ENCODE peak calls at places on chromosomes 13 and 19, in ten cellular contexts. N is Calu3, O is AG04450, L is AG09309, R is cardiac muscle cell, J is transverse colon, M is breast epithelium, C is tibial artery, Z is colonic mucosa, T is cardiac fibroblast. Q is an unnamed sample.

GRCh38 chr19:17079710-17080440 is 4.3 kb downstream of the MYO9B start:
- DNase-seq in N (peak; percentile 51), C (peak; percentile 90), Z (peak; percentile 43), L (peak; percentile 98), R (peak; percentile 98), J (peak; percentile 75), T (peak; percentile 97), M (peak; percentile 69), O (peak; percentile 99), Q (no peak)

GRCh38 chr13:26050568-26051230 is 1.1 kb downstream of the SHISA2 start:
- DNase-seq in T (peak; percentile 19), R (peak; percentile 34), L (no peak), J (no peak), Z (no peak), C (no peak), O (no peak), M (no peak), N (no peak), Q (peak; percentile 77)

GRCh38 chr13:106796280-106797047 is 228.5 kb upstream of the ARGLU1 start:
- DNase-seq in J (no peak), T (no peak), Z (no peak), R (peak; percentile 2), C (no peak), L (no peak), O (no peak), N (no peak), M (no peak), Q (no peak)

GRCh38 chr13:26019881-26020535 is 31.8 kb downstream of the SHISA2 start:
- DNase-seq in R (peak; percentile 79), M (no peak), L (peak; percentile 61), O (peak; percentile 6), Z (no peak), N (peak; percentile 48), T (peak; percentile 72), C (no peak), J (no peak), Q (no peak)

GRCh38 chr19:39497850-39498261 is 891 bp upstream of the DLL3 start:
- DNase-seq in L (no peak), Z (peak; percentile 36), N (peak; percentile 65), C (no peak), J (peak; percentile 49), T (peak; percentile 42), R (peak; percentile 49), O (no peak), M (no peak), Q (peak; percentile 78)

GRCh38 chr13:79404985-79405384 is 1.1 kb downstream of the RBM26 start:
- DNase-seq in R (no peak), C (no peak), T (no peak), L (no peak), J (no peak), O (no peak), Z (no peak), M (no peak), N (no peak), Q (no peak)

GRCh38 chr19:40607898-40608621 is 6.9 kb downstream of the LTBP4 start:
- DNase-seq in Z (no peak), O (no peak), M (no peak), T (no peak), N (no peak), C (no peak), L (no peak), R (no peak), J (no peak), Q (no peak)

GRCh38 chr13:102400619-102401125 is 1.2 kb downstream of the FGF14 start:
- DNase-seq in T (no peak), J (no peak), Z (no peak), M (no peak), R (no peak), O (no peak), C (peak; percentile 36), L (no peak), N (no peak), Q (peak; percentile 50)

GRCh38 chr19:10285393-10285792 is 1.4 kb upstream of the ICAM4 start:
- DNase-seq in Z (no peak), C (no peak), R (no peak), O (no peak), L (no peak), N (no peak), T (no peak), J (no peak), M (no peak), Q (no peak)

GRCh38 chr19:55433292-55433691 is 9.8 kb downstream of the SHISA7 start:
- DNase-seq in R (no peak), Z (no peak), C (no peak), J (no peak), L (no peak), T (no peak), N (no peak), M (no peak), O (no peak), Q (no peak)

GRCh38 chr19:2549701-2550191 is 73.8 kb downstream of the GADD45B start:
- DNase-seq in O (peak; percentile 58), N (no peak), J (peak; percentile 72), T (peak; percentile 97), Z (peak; percentile 64), M (peak; percentile 91), C (peak; percentile 90), L (peak; percentile 79), R (peak; percentile 98), Q (no peak)

GRCh38 chr19:46717716-46718143 is 816 bp upstream of the PRKD2 start:
- DNase-seq in O (no peak), C (no peak), T (no peak), Z (peak; percentile 44), N (no peak), L (no peak), M (no peak), J (no peak), R (no peak), Q (no peak)

GRCh38 chr19:32459199-32459865 is 53.8 kb downstream of the DPY19L3 start:
- DNase-seq in M (no peak), O (no peak), R (no peak), Z (no peak), C (no peak), L (no peak), N (no peak), T (no peak), J (no peak), Q (no peak)

GRCh38 chr13:50905256-50905655 is 4.3 kb upstream of the RNASEH2B start:
- DNase-seq in L (no peak), Z (no peak), T (no peak), O (no peak), J (no peak), C (no peak), R (no peak), N (no peak), M (no peak), Q (no peak)

GRCh38 chr13:42228527-42228926 is 43.4 kb upstream of the AKAP11 start:
- DNase-seq in J (no peak), R (no peak), Z (no peak), T (no peak), L (no peak), N (no peak), C (no peak), O (no peak), M (no peak), Q (no peak)

DNA sequence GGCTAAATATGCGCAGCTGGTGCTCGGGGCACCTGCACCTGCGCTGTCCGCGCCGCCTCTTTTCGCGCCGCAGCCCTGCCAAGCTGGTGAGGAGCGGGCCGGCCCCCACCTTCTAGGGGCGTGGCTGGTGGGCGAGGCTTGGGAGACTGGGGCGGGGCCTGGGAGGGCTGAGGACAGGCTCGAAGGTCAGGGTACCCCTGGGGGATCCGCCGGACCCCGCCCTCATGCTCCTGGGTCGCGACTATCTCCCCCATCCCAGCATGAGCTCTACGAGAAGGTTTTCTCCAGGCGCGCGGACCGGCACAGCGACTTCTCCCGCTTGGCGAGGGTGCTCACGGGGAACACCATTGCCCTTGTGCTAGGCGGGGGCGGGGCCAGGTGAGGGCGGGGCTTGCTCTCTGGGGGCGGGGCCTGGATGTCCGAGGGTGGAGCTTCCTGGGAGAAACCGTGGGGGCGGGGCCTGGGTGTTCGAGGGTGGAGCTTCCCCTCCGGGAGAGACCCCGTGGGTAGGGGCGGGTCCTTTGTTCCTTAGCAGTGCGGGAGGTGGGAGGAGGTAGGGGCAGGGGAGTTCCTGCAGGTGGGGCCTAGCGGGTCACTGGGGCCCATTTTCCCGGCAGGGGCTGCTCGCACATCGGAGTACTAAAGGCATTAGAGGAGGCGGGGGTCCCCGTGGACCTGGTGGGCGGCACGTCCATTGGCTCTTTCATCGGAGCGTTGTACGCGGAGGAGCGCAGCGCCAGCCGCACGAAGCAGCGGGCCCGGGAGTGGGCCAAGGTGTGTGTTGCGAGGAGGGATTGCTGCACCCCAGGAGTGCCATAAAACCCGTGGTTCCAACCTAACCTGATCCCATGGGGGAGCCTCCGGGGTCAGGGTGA is 19.7 kb downstream of the PNPLA6 start:
- DNase-seq in M (no peak), R (no peak), J (no peak), C (no peak), L (no peak), N (no peak), Z (peak; percentile 68), T (no peak), O (no peak), Q (peak; percentile 56)
- TF ChIP-seq CTCF in M (no peak), R (no peak), J (no peak), C (no peak), L (no peak), N (no peak), Z (no peak), T (no peak), O (no peak), Q (no peak)

GRCh38 chr19:5349041-5349440 is 8.4 kb upstream of the PTPRS start:
- DNase-seq in O (no peak), M (no peak), L (no peak), C (no peak), T (no peak), J (no peak), N (peak; percentile 12), Z (no peak), R (no peak), Q (no peak)
- TF ChIP-seq CTCF in O (no peak), M (no peak), L (no peak), C (no peak), T (no peak), J (no peak), N (no peak), Z (no peak), R (peak; percentile 3), Q (no peak)

DNA sequence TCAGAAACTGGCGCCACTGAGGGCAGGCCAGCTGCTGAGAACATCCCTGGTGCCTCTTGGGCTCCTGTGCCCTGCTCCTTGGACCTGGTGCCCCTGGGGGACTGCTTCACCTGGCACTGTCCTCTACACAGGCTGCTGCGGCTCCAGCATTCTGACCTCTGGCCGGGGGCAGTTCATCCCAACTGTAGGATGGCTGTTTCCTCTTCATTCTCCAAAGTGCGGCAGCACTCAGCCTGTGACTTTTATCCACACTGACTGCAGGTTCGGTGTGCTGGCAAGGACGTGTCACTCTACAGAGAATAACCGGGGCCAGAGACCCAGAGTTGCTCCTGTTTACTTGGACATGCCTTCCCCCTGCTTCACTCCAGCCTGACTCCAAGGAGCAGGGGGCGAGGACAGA is 7.6 kb upstream of the ANKRD10 start:
- DNase-seq in J (no peak), L (no peak), T (no peak), Z (no peak), N (no peak), R (no peak), M (no peak), C (no peak), O (no peak), Q (no peak)
- TF ChIP-seq CTCF in J (no peak), L (no peak), T (no peak), Z (no peak), N (no peak), R (no peak), M (no peak), C (no peak), O (no peak), Q (no peak)

DNA sequence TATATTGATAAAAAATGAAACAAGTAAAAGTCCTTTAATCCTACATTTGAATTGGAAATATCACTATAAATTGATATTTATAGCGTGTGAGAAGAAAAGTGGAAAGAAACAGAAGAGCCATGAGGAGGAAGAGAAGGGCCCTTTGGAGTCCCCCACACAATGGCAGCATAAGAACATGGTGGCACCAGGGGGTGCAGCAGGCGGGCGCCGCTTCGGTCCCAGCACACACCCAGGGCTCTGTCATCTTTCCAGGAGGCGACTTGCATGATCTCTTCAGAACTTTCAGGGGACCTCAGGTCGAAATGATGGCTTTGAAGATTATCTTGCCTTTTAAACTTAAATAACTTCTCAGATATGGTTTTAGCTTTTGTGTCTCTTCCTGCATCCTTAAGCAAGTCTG is 91.8 kb downstream of the TUBGCP3 start:
- DNase-seq in J (no peak), Z (no peak), L (no peak), T (no peak), N (no peak), C (no peak), R (no peak), O (no peak), M (no peak), Q (no peak)
- TF ChIP-seq CTCF in J (no peak), Z (no peak), L (no peak), T (no peak), N (no peak), C (no peak), R (no peak), O (no peak), M (no peak), Q (no peak)